ENCODE peak calls at places on chromosomes 13 and 19, in nine cellular contexts. One of them, this sample, is unnamed. For H3K9me3 and H3K27me3, the result is how much of the 10 kb centered on the place peaks cover.

GRCh38 chr19:49533551-49534488 is 6.0 kb downstream of the RCN3 start:
- DNase-seq in Panc1: no peak
- DNase-seq in ovary: peak
- DNase-seq in tibial nerve: peak
- DNase-seq in iPS DF 6.9: no peak
- DNase-seq in left lung: peak
- DNase-seq in CD4-positive, CD25-positive, alpha-beta regulatory T cell: peak
- DNase-seq in H9: peak
- DNase-seq in thoracic aorta: no peak
- DNase-seq in this sample: no peak

GRCh38 chr13:31638577-31638976 is 100.7 kb upstream of the RXFP2 start:
- DNase-seq in H9: no peak
- DNase-seq in tibial nerve: no peak
- DNase-seq in iPS DF 6.9: no peak
- DNase-seq in Panc1: no peak
- DNase-seq in thoracic aorta: no peak
- DNase-seq in left lung: no peak
- DNase-seq in CD4-positive, CD25-positive, alpha-beta regulatory T cell: no peak
- DNase-seq in ovary: no peak
- DNase-seq in this sample: no peak

GRCh38 chr19:41226053-41226873 is 7.2 kb downstream of the AXL start:
- DNase-seq in tibial nerve: peak
- DNase-seq in left lung: peak
- DNase-seq in ovary: peak
- DNase-seq in CD4-positive, CD25-positive, alpha-beta regulatory T cell: no peak
- DNase-seq in iPS DF 6.9: no peak
- DNase-seq in H9: peak
- DNase-seq in Panc1: no peak
- DNase-seq in thoracic aorta: peak
- DNase-seq in this sample: peak

GRCh38 chr13:80469841-80470378 is 129.0 kb upstream of the SPRY2 start:
- DNase-seq in tibial nerve: peak
- DNase-seq in Panc1: peak
- DNase-seq in H9: no peak
- DNase-seq in CD4-positive, CD25-positive, alpha-beta regulatory T cell: no peak
- DNase-seq in ovary: no peak
- DNase-seq in iPS DF 6.9: no peak
- DNase-seq in left lung: peak
- DNase-seq in thoracic aorta: peak
- DNase-seq in this sample: peak

GRCh38 chr13:36879218-36879938 is 40.7 kb downstream of the SMAD9 start:
- DNase-seq in iPS DF 6.9: no peak
- DNase-seq in Panc1: no peak
- DNase-seq in tibial nerve: no peak
- DNase-seq in H9: no peak
- DNase-seq in thoracic aorta: no peak
- DNase-seq in ovary: no peak
- DNase-seq in CD4-positive, CD25-positive, alpha-beta regulatory T cell: no peak
- DNase-seq in left lung: peak
- DNase-seq in this sample: no peak

GRCh38 chr19:32309711-32310390 is 35.6 kb upstream of the ZNF507 start:
- DNase-seq in CD4-positive, CD25-positive, alpha-beta regulatory T cell: no peak
- DNase-seq in ovary: no peak
- DNase-seq in left lung: no peak
- DNase-seq in thoracic aorta: no peak
- DNase-seq in Panc1: no peak
- DNase-seq in iPS DF 6.9: no peak
- DNase-seq in tibial nerve: no peak
- DNase-seq in H9: no peak
- DNase-seq in this sample: no peak

GRCh38 chr13:96636310-96636709 is 358.0 kb downstream of the OXGR1 start:
- DNase-seq in H9: no peak
- DNase-seq in CD4-positive, CD25-positive, alpha-beta regulatory T cell: no peak
- DNase-seq in iPS DF 6.9: no peak
- DNase-seq in Panc1: no peak
- DNase-seq in ovary: no peak
- DNase-seq in tibial nerve: no peak
- DNase-seq in left lung: no peak
- DNase-seq in thoracic aorta: no peak
- DNase-seq in this sample: peak

GRCh38 chr13:40503966-40504591 is 162.4 kb downstream of the FOXO1 start:
- DNase-seq in CD4-positive, CD25-positive, alpha-beta regulatory T cell: no peak
- DNase-seq in thoracic aorta: no peak
- DNase-seq in iPS DF 6.9: no peak
- DNase-seq in tibial nerve: no peak
- DNase-seq in Panc1: no peak
- DNase-seq in ovary: no peak
- DNase-seq in left lung: no peak
- DNase-seq in H9: no peak
- DNase-seq in this sample: peak

GRCh38 chr19:16463991-16464575 is 7.7 kb downstream of the EPS15L1 start:
- DNase-seq in ovary: no peak
- DNase-seq in CD4-positive, CD25-positive, alpha-beta regulatory T cell: no peak
- DNase-seq in tibial nerve: no peak
- DNase-seq in left lung: no peak
- DNase-seq in Panc1: no peak
- DNase-seq in H9: no peak
- DNase-seq in iPS DF 6.9: no peak
- DNase-seq in thoracic aorta: no peak
- DNase-seq in this sample: no peak

GRCh38 chr19:5078179-5078578 is 109.3 kb downstream of the KDM4B start:
- DNase-seq in ovary: no peak
- DNase-seq in Panc1: no peak
- DNase-seq in CD4-positive, CD25-positive, alpha-beta regulatory T cell: no peak
- DNase-seq in iPS DF 6.9: no peak
- DNase-seq in H9: no peak
- DNase-seq in thoracic aorta: no peak
- DNase-seq in left lung: no peak
- DNase-seq in tibial nerve: no peak
- DNase-seq in this sample: no peak

GRCh38 chr19:16789238-16789637 is 40.0 kb upstream of the SIN3B start:
- DNase-seq in thoracic aorta: no peak
- DNase-seq in H9: no peak
- DNase-seq in ovary: no peak
- DNase-seq in Panc1: no peak
- DNase-seq in tibial nerve: no peak
- DNase-seq in iPS DF 6.9: no peak
- DNase-seq in CD4-positive, CD25-positive, alpha-beta regulatory T cell: no peak
- DNase-seq in left lung: no peak
- DNase-seq in this sample: no peak

GRCh38 chr19:13872339-13872694 is 4.6 kb upstream of the NANOS3 start:
- DNase-seq in left lung: no peak
- DNase-seq in iPS DF 6.9: no peak
- DNase-seq in thoracic aorta: no peak
- DNase-seq in ovary: no peak
- DNase-seq in CD4-positive, CD25-positive, alpha-beta regulatory T cell: no peak
- DNase-seq in Panc1: no peak
- DNase-seq in H9: no peak
- DNase-seq in tibial nerve: no peak
- DNase-seq in this sample: no peak

GRCh38 chr19:51386882-51387520 is 773 bp downstream of the LIM2 start:
- DNase-seq in H9: no peak
- DNase-seq in iPS DF 6.9: no peak
- DNase-seq in tibial nerve: no peak
- DNase-seq in CD4-positive, CD25-positive, alpha-beta regulatory T cell: no peak
- DNase-seq in left lung: no peak
- DNase-seq in ovary: no peak
- DNase-seq in Panc1: no peak
- DNase-seq in thoracic aorta: no peak
- DNase-seq in this sample: no peak

GRCh38 chr13:100788540-100788939 is 113.9 kb upstream of the TMTC4 start:
- DNase-seq in left lung: no peak
- DNase-seq in tibial nerve: no peak
- DNase-seq in iPS DF 6.9: no peak
- DNase-seq in Panc1: no peak
- DNase-seq in thoracic aorta: no peak
- DNase-seq in H9: no peak
- DNase-seq in CD4-positive, CD25-positive, alpha-beta regulatory T cell: no peak
- DNase-seq in ovary: no peak
- DNase-seq in this sample: no peak

GRCh38 chr19:18507727-18508440 is 14.0 kb downstream of the ELL start:
- DNase-seq in H9: no peak
- DNase-seq in CD4-positive, CD25-positive, alpha-beta regulatory T cell: no peak
- DNase-seq in tibial nerve: no peak
- DNase-seq in Panc1: no peak
- DNase-seq in thoracic aorta: no peak
- DNase-seq in iPS DF 6.9: no peak
- DNase-seq in left lung: no peak
- DNase-seq in ovary: no peak
- DNase-seq in this sample: peak

GRCh38 chr13:48222358-48223015 is 10.5 kb upstream of the ITM2B start:
- DNase-seq in CD4-positive, CD25-positive, alpha-beta regulatory T cell: no peak
- DNase-seq in ovary: peak
- DNase-seq in Panc1: no peak
- DNase-seq in H9: no peak
- DNase-seq in thoracic aorta: no peak
- DNase-seq in tibial nerve: peak
- DNase-seq in left lung: peak
- DNase-seq in iPS DF 6.9: no peak
- DNase-seq in this sample: peak

GRCh38 chr13:38415233-38415632 is 65.6 kb downstream of the UFM1 start:
- DNase-seq in thoracic aorta: no peak
- DNase-seq in iPS DF 6.9: no peak
- DNase-seq in Panc1: no peak
- DNase-seq in CD4-positive, CD25-positive, alpha-beta regulatory T cell: no peak
- DNase-seq in H9: no peak
- DNase-seq in ovary: no peak
- DNase-seq in left lung: no peak
- DNase-seq in tibial nerve: no peak
- DNase-seq in this sample: no peak

GRCh38 chr19:43311706-43312105 is 41.8 kb upstream of the CD177 start:
- DNase-seq in iPS DF 6.9: no peak
- DNase-seq in H9: no peak
- DNase-seq in Panc1: no peak
- DNase-seq in tibial nerve: no peak
- DNase-seq in left lung: no peak
- DNase-seq in ovary: no peak
- DNase-seq in CD4-positive, CD25-positive, alpha-beta regulatory T cell: no peak
- DNase-seq in thoracic aorta: no peak
- DNase-seq in this sample: no peak

GRCh38 chr13:83009987-83010386 is 872.3 kb downstream of the SLITRK1 start:
- DNase-seq in thoracic aorta: no peak
- DNase-seq in CD4-positive, CD25-positive, alpha-beta regulatory T cell: no peak
- DNase-seq in Panc1: no peak
- DNase-seq in tibial nerve: no peak
- DNase-seq in iPS DF 6.9: no peak
- DNase-seq in left lung: no peak
- DNase-seq in H9: no peak
- DNase-seq in ovary: no peak
- DNase-seq in this sample: no peak

GRCh38 chr13:36965767-36966166 is 33.4 kb downstream of the ALG5 start:
- DNase-seq in iPS DF 6.9: no peak
- DNase-seq in Panc1: no peak
- DNase-seq in ovary: no peak
- DNase-seq in CD4-positive, CD25-positive, alpha-beta regulatory T cell: no peak
- DNase-seq in left lung: no peak
- DNase-seq in thoracic aorta: no peak
- DNase-seq in tibial nerve: no peak
- DNase-seq in H9: no peak
- DNase-seq in this sample: no peak

GRCh38 chr19:15253076-15253475 is 20.8 kb upstream of the EPHX3 start:
- DNase-seq in H9: no peak
- DNase-seq in ovary: no peak
- DNase-seq in tibial nerve: no peak
- DNase-seq in Panc1: no peak
- DNase-seq in iPS DF 6.9: no peak
- DNase-seq in CD4-positive, CD25-positive, alpha-beta regulatory T cell: no peak
- DNase-seq in thoracic aorta: no peak
- DNase-seq in left lung: no peak
- DNase-seq in this sample: no peak
- H3K27ac ChIP-seq in H9: no peak
- H3K27ac ChIP-seq in ovary: no peak
- H3K27ac ChIP-seq in tibial nerve: no peak
- H3K27ac ChIP-seq in Panc1: no peak
- H3K27ac ChIP-seq in iPS DF 6.9: no peak
- H3K27ac ChIP-seq in CD4-positive, CD25-positive, alpha-beta regulatory T cell: no peak
- H3K27ac ChIP-seq in thoracic aorta: peak
- H3K27ac ChIP-seq in left lung: peak
- H3K27ac ChIP-seq in this sample: no peak

DNA sequence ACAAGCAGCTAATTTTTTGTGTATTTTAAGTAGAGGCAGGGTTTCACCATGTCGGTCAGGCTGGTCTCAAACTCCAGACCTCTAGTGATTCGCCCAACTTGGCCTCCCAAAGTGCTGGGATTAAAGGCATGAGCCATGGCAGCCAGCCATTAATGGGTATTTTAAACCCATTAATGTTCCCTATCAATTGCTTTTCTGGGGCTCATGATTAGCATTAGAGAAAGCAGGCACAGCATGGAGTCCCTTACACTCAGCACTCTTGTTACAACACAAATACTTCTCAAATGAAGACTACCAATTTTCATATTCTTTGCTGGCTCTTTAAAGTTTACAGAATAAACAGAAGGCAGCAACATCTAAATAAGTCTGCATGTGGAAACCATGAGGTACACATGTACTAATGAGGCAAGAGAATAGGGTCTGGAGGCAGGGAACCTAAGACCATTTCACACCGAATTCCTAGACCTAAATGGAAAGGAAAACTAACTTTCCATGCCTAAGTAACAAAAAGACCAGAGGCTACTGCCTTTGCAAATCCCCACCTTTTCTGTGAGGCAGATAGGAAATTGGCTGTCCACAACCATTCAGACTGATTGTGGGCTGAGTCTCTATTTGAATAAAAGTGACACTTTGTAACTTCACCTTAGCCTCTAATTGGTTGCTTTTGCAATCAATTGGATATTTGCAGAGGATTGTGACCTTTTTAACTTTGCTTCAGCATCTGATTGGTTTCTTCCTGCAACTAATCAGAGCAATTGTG is 21.2 kb downstream of the ZNF675 start:
- DNase-seq in ovary: no peak
- DNase-seq in H9: no peak
- DNase-seq in CD4-positive, CD25-positive, alpha-beta regulatory T cell: no peak
- DNase-seq in left lung: no peak
- DNase-seq in iPS DF 6.9: peak
- DNase-seq in thoracic aorta: no peak
- DNase-seq in Panc1: no peak
- DNase-seq in tibial nerve: no peak
- DNase-seq in this sample: no peak
- H3K9me3 ChIP-seq in ovary: under half
- H3K9me3 ChIP-seq in H9: under half
- H3K9me3 ChIP-seq in CD4-positive, CD25-positive, alpha-beta regulatory T cell: half or more
- H3K9me3 ChIP-seq in left lung: under half
- H3K9me3 ChIP-seq in iPS DF 6.9: under half
- H3K9me3 ChIP-seq in thoracic aorta: under half
- H3K9me3 ChIP-seq in Panc1: under half
- H3K9me3 ChIP-seq in tibial nerve: half or more
- H3K9me3 ChIP-seq in this sample: under half

GRCh38 chr19:10289836-10290438 is at the start of gene ICAM5:
- DNase-seq in tibial nerve: no peak
- DNase-seq in CD4-positive, CD25-positive, alpha-beta regulatory T cell: no peak
- DNase-seq in iPS DF 6.9: no peak
- DNase-seq in H9: peak
- DNase-seq in thoracic aorta: no peak
- DNase-seq in left lung: no peak
- DNase-seq in ovary: peak
- DNase-seq in Panc1: no peak
- DNase-seq in this sample: no peak
- H3K27me3 ChIP-seq in tibial nerve: under half
- H3K27me3 ChIP-seq in CD4-positive, CD25-positive, alpha-beta regulatory T cell: under half
- H3K27me3 ChIP-seq in iPS DF 6.9: half or more
- H3K27me3 ChIP-seq in H9: half or more
- H3K27me3 ChIP-seq in thoracic aorta: under half
- H3K27me3 ChIP-seq in left lung: half or more
- H3K27me3 ChIP-seq in ovary: under half
- H3K27me3 ChIP-seq in Panc1: under half
- H3K27me3 ChIP-seq in this sample: under half

GRCh38 chr13:20442370-20442769 is 83.3 kb downstream of the CRYL1 start:
- DNase-seq in CD4-positive, CD25-positive, alpha-beta regulatory T cell: no peak
- DNase-seq in thoracic aorta: no peak
- DNase-seq in ovary: no peak
- DNase-seq in left lung: no peak
- DNase-seq in tibial nerve: no peak
- DNase-seq in Panc1: no peak
- DNase-seq in iPS DF 6.9: no peak
- DNase-seq in H9: no peak
- DNase-seq in this sample: no peak
- H3K27ac ChIP-seq in CD4-positive, CD25-positive, alpha-beta regulatory T cell: no peak
- H3K27ac ChIP-seq in thoracic aorta: no peak
- H3K27ac ChIP-seq in ovary: no peak
- H3K27ac ChIP-seq in left lung: no peak
- H3K27ac ChIP-seq in tibial nerve: no peak
- H3K27ac ChIP-seq in Panc1: peak
- H3K27ac ChIP-seq in iPS DF 6.9: no peak
- H3K27ac ChIP-seq in H9: no peak
- H3K27ac ChIP-seq in this sample: no peak